ENCODE peak calls at places on chromosomes 3 and 15, in seven cellular contexts. T, B, J, N, O, L and S are unnamed samples.

GRCh38 chr3:122619040-122619439 is 41.6 kb downstream of the PARP15 start:
- DNase-seq in N (peak; percentile 50), O (no peak), L (no peak), B (no peak), J (no peak), T (no peak), S (no peak)

GRCh38 chr3:5304789-5305680 is 117.5 kb downstream of the EDEM1 start:
- DNase-seq in N (peak; percentile 88), L (peak; percentile 52), J (peak; percentile 44), B (peak; percentile 59), O (peak; percentile 79), T (peak; percentile 60), S (peak; percentile 58)

GRCh38 chr15:44584162-44584749 is 47.3 kb downstream of the EIF3J start:
- DNase-seq in B (peak; percentile 60), T (peak; percentile 72), O (peak; percentile 70), N (peak; percentile 18), J (no peak), L (no peak), S (peak; percentile 23)

GRCh38 chr15:34001536-34001935 is 33.2 kb downstream of the CHRM5 start:
- DNase-seq in B (no peak), L (no peak), J (no peak), T (no peak), O (no peak), N (no peak), S (no peak)

GRCh38 chr3:125381314-125381713 is 6.2 kb upstream of the ZNF148 start:
- DNase-seq in T (no peak), J (peak; percentile 14), N (no peak), L (no peak), B (no peak), O (no peak), S (no peak)

GRCh38 chr3:105526349-105527111 is 159.8 kb downstream of the ALCAM start:
- DNase-seq in J (peak; percentile 60), B (no peak), T (no peak), O (no peak), N (no peak), L (no peak), S (peak; percentile 35)

GRCh38 chr3:155323063-155323666 is 29.7 kb upstream of the STRIT1 start:
- DNase-seq in J (peak; percentile 89), N (peak; percentile 91), B (peak; percentile 88), T (peak; percentile 42), O (no peak), L (peak; percentile 51), S (peak; percentile 78)

GRCh38 chr3:192011137-192011536 is 550.2 kb downstream of the PYDC2 start:
- DNase-seq in B (no peak), T (no peak), L (no peak), J (no peak), N (no peak), O (no peak), S (no peak)

GRCh38 chr3:17204049-17204650 is 319.4 kb downstream of the PLCL2 start:
- DNase-seq in J (no peak), O (no peak), L (no peak), T (no peak), N (no peak), B (no peak), S (no peak)

GRCh38 chr3:165193392-165194268 is 2.6 kb downstream of the SLITRK3 start:
- DNase-seq in O (no peak), L (peak; percentile 35), T (no peak), J (no peak), B (peak; percentile 61), N (no peak), S (peak; percentile 30)

GRCh38 chr3:45544719-45545296 is 49.7 kb upstream of the LIMD1 start:
- DNase-seq in J (no peak), N (no peak), T (no peak), L (no peak), O (no peak), B (no peak), S (no peak)

DNA sequence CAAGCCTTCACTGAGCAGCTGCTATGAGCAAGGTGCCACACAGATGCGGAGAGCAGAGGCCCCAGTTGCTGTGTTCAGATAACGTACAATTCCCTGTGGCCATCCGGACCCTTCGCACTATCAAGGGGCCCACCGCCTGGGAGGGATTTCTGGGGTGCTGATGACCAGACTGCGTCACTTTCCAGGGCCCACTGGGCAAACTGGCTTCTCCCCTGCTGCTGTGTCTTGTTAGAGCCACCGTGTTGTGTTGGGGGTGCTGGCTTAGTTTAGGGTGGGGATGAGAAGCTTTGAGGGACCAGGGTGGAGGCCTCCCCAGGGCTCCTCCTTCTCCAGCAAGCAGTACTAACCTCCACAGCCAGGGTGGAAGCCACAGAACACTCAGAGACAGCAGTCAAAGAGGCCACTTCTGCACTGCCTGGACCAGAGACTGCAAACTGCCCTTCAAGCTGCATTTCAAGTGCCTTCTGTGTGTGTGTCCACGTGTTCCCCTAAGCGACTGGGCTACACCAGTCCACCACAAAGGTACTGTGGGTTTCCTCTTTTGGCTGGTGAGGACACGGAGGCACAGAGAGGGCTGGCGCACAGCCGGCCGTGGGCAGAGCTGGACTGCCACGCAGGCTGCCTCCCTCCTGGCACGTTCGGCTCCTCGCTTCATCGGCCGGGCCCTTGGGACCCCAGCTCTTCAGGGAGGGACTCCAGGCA is 61.1 kb downstream of the MGLL start:
- DNase-seq in B (no peak), N (no peak), O (no peak), T (no peak), J (no peak), L (no peak), S (no peak)
- H3K4ac ChIP-seq in B (no peak overlapping the region), N (no peak overlapping the region), O (no peak overlapping the region), T (no peak overlapping the region), J (peak overlapping the region; percentile 59), L (no peak overlapping the region), S (peak overlapping the region; percentile 19)

DNA sequence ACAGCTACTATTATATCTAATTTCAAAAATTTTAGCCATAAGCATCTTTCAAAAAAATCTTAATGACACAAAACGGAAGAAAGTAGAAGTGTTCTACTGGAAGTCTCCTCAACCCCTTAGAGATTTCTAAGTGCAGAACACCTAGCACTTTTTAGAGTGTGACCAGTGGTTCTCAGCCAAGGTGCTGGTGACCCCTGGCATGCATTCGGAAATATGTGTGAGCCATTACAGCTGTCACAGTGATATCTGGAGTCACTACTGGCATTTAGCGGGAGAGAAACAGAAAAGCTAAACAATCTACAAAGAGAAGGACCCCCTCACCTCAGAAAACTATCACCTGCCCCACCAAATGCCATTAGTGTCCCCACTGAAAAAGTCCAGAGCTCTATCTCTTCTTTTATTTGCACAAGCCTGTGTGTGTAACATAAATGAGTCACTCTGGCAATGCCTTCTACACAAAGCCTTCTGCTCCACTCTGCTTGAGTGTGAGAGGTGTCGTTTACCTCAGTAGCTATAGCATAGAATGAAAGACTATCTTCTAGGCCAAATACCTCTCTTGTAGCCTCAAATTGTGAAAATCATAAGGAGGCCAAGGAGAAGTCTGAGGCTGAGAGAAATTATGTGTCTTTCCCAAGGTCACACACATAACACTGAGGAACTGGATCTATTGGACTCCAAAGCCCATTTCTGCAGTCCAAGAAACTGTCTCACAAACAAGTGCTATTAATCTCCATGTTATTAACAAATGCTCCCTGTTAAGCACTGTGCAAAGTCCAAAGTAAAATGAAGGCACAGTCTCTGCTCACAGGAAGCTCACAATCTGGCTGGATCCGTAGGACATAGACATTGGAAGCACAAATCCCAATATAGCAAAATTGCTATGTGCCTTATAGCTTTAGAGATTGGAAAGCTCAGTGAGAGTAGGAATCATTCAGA is 28.5 kb upstream of the KCNMB2 start:
- DNase-seq in B (no peak), J (no peak), O (no peak), L (no peak), N (no peak), T (no peak), S (peak; percentile 22)
- H3K23ac ChIP-seq in B (no peak overlapping the region), J (no peak overlapping the region), O (no peak overlapping the region), L (no peak overlapping the region), N (no peak overlapping the region), T (no peak overlapping the region), S (no peak overlapping the region)

GRCh38 chr15:68589012-68589411 is 10.2 kb downstream of the CORO2B start:
- DNase-seq in N (no peak), T (no peak), O (no peak), J (no peak), L (no peak), B (no peak), S (no peak)

GRCh38 chr15:68592054-68592453 is 13.3 kb downstream of the CORO2B start:
- DNase-seq in T (no peak), N (peak; percentile 45), J (peak; percentile 63), B (no peak), L (no peak), O (no peak), S (peak; percentile 82)

GRCh38 chr15:68590721-68591389 is 12.1 kb downstream of the CORO2B start:
- DNase-seq in T (no peak), J (no peak), N (no peak), O (no peak), L (no peak), B (no peak), S (no peak)

GRCh38 chr15:68587769-68588385 is 9.1 kb downstream of the CORO2B start:
- DNase-seq in O (no peak), L (no peak), T (no peak), N (no peak), J (no peak), B (no peak), S (no peak)

DNA sequence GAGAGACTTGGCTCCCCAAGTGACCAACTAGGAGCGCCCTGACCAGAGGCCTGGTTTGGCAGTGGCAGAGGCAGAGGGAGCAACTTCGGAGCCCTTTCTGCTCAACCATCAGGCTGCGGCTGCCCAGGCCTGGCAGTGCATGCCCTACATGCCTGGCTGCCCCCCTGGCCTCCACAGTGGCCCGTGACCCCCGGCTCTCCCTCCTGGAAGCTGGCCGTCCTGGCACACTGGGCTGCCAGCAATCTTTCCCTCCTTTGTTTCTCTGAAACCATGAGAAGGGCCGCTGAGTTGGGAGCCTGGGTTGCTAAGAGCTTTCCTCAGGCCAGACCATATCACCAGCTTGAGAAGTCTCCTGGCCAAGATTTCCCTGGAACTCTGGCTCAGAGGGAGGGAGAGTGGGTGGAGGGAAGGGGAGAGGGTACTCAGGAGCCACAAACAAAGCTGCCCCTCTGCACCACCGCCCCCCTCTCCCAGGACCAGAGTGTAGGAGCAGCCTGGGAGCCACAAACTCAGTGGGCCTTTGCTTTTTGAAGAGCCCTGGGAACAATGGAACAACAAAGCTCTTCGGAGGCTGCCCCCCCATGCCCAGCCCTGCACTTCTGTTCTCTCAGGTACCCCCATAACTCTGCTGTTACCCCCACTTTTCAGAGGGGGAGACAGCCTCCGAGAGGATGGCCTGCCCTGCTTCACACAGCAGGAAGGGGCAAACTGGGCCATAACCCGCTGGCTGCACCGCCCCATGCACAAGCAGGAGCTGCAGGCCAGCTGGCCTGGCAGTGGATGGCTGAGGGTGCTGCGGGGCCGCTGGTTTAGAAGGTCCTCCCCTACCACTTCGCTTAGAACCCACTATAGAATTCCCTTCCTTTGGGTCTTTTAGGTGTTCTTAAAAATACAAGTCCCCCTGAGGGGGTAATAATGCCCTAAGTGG is 11.3 kb downstream of the CORO2B start:
- DNase-seq in N (no peak), O (no peak), L (no peak), B (no peak), T (no peak), J (no peak), S (no peak)
- H3K4ac ChIP-seq in N (no peak overlapping the region), O (no peak overlapping the region), L (no peak overlapping the region), B (peak overlapping the region; percentile 87), T (no peak overlapping the region), J (peak overlapping the region; percentile 14), S (peak overlapping the region; percentile 59)

DNA sequence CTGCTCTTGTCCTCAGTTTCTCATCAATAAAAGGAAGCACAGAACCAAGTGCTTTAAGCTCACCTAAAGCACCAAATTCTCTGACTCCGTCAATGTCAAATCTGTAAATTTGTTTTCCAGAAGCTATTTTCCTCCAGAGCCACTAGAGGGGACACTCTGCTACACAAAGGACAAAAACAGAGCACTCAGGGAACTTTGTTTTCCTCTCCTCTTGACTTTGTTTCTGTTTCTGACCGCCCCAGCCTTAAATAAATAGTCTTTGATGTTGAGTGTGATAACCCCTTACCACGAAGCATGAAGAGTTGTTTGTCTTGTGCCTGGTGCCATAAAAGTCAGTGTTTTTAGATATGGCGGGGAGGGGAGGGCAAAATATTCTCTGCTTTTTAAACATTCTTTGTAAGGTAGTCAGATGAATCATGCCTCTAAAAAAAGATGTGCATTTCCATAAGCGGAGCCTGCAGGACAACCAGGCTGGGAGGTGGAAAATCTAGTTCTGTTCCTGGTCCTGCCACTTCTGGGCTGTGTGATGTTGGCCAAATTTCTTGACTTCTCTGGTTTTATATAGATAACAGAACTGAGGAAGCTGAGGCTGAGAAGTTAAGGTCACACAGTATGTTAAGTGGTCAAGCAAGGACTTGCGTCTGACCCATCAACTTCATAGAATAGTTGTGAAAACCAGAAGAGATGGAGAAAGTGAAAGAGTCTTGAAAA is 7.3 kb upstream of the ZBTB38 start:
- DNase-seq in B (peak; percentile 90), T (no peak), L (peak; percentile 35), O (no peak), J (peak; percentile 90), N (peak; percentile 81), S (peak; percentile 90)
- H3K23ac ChIP-seq in B (no peak overlapping the region), T (no peak overlapping the region), L (no peak overlapping the region), O (no peak overlapping the region), J (peak overlapping the region; percentile 93), N (no peak overlapping the region), S (no peak overlapping the region)